ENCODE peak calls at places on chromosomes 13 and 19, in seven cellular contexts. One of them, this sample, is unnamed.

GRCh38 chr13:94967183-94968039 is 255.1 kb upstream of the SOX21 start:
- DNase-seq in stomach: peak
- DNase-seq in K562: no peak
- DNase-seq in MM.1S: peak
- DNase-seq in heart left ventricle: no peak
- DNase-seq in spleen: no peak
- DNase-seq in heart right ventricle: no peak
- DNase-seq in this sample: peak

GRCh38 chr19:11160119-11160768 is 4.7 kb upstream of the SPC24 start:
- DNase-seq in stomach: no peak
- DNase-seq in K562: peak
- DNase-seq in MM.1S: no peak
- DNase-seq in heart left ventricle: no peak
- DNase-seq in spleen: no peak
- DNase-seq in heart right ventricle: no peak
- DNase-seq in this sample: no peak

GRCh38 chr13:31951215-31951678 is 80.3 kb upstream of the FRY start:
- DNase-seq in stomach: peak
- DNase-seq in K562: no peak
- DNase-seq in MM.1S: peak
- DNase-seq in heart left ventricle: peak
- DNase-seq in spleen: peak
- DNase-seq in heart right ventricle: peak
- DNase-seq in this sample: peak

GRCh38 chr19:54302252-54302651 is 10.7 kb downstream of the LILRA5 start:
- DNase-seq in stomach: no peak
- DNase-seq in K562: no peak
- DNase-seq in MM.1S: no peak
- DNase-seq in heart left ventricle: no peak
- DNase-seq in spleen: no peak
- DNase-seq in heart right ventricle: no peak
- DNase-seq in this sample: no peak

GRCh38 chr13:110001622-110002275 is 215.4 kb upstream of the IRS2 start:
- DNase-seq in stomach: no peak
- DNase-seq in K562: no peak
- DNase-seq in MM.1S: no peak
- DNase-seq in heart left ventricle: no peak
- DNase-seq in spleen: no peak
- DNase-seq in heart right ventricle: no peak
- DNase-seq in this sample: no peak

GRCh38 chr13:43304449-43304848 is 281.1 kb downstream of the DNAJC15 start:
- DNase-seq in stomach: no peak
- DNase-seq in K562: no peak
- DNase-seq in MM.1S: no peak
- DNase-seq in heart left ventricle: no peak
- DNase-seq in spleen: no peak
- DNase-seq in heart right ventricle: no peak
- DNase-seq in this sample: no peak

GRCh38 chr19:54947381-54947780 is at the start of gene NLRP7:
- DNase-seq in stomach: no peak
- DNase-seq in K562: no peak
- DNase-seq in MM.1S: no peak
- DNase-seq in heart left ventricle: no peak
- DNase-seq in spleen: no peak
- DNase-seq in heart right ventricle: no peak
- DNase-seq in this sample: no peak

GRCh38 chr19:31285744-31286143 is 63.5 kb downstream of the TSHZ3 start:
- DNase-seq in stomach: no peak
- DNase-seq in K562: no peak
- DNase-seq in MM.1S: no peak
- DNase-seq in heart left ventricle: no peak
- DNase-seq in spleen: peak
- DNase-seq in heart right ventricle: no peak
- DNase-seq in this sample: no peak

GRCh38 chr13:24271611-24272451 is 37.5 kb upstream of the C1QTNF9 start:
- DNase-seq in stomach: peak
- DNase-seq in K562: no peak
- DNase-seq in MM.1S: no peak
- DNase-seq in heart left ventricle: peak
- DNase-seq in spleen: peak
- DNase-seq in heart right ventricle: peak
- DNase-seq in this sample: no peak

GRCh38 chr19:16306728-16307402 is 17.8 kb upstream of the KLF2 start:
- DNase-seq in stomach: no peak
- DNase-seq in K562: no peak
- DNase-seq in MM.1S: no peak
- DNase-seq in heart left ventricle: no peak
- DNase-seq in spleen: no peak
- DNase-seq in heart right ventricle: no peak
- DNase-seq in this sample: no peak

DNA sequence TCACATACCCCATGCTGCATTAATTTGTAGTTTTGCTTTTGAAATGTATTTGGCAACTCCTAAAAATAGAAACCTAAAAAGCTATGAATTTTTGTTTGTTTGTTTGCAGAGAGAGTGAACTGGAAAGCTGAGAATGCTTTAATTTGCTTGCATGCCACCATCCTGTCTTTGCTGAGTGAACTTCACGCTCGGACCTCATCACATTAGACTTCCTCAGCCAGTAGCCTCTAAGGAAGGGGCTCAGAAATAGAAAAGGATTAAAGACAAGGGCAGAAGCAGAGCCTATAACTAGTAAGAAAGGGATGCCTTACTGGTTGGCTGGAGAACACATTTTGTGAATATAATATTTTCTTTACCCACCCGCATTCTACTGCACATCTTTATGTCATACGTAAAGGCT is 275.1 kb downstream of the DCLK1 start:
- DNase-seq in stomach: no peak
- DNase-seq in K562: no peak
- DNase-seq in MM.1S: no peak
- DNase-seq in heart left ventricle: no peak
- DNase-seq in spleen: no peak
- DNase-seq in heart right ventricle: no peak
- DNase-seq in this sample: no peak
- H3K27ac ChIP-seq in stomach: no peak
- H3K27ac ChIP-seq in K562: no peak
- H3K27ac ChIP-seq in MM.1S: no peak
- H3K27ac ChIP-seq in heart left ventricle: no peak
- H3K27ac ChIP-seq in spleen: no peak
- H3K27ac ChIP-seq in heart right ventricle: no peak
- H3K27ac ChIP-seq in this sample: no peak

GRCh38 chr19:32318884-32319520 is 26.4 kb upstream of the ZNF507 start:
- DNase-seq in stomach: no peak
- DNase-seq in K562: peak
- DNase-seq in MM.1S: no peak
- DNase-seq in heart left ventricle: no peak
- DNase-seq in spleen: no peak
- DNase-seq in heart right ventricle: no peak
- DNase-seq in this sample: peak
- TF ChIP-seq CTCF in stomach: no peak
- TF ChIP-seq CTCF in K562: peak
- TF ChIP-seq CTCF in MM.1S: peak
- TF ChIP-seq CTCF in heart left ventricle: no peak
- TF ChIP-seq CTCF in spleen: no peak
- TF ChIP-seq CTCF in heart right ventricle: peak
- TF ChIP-seq CTCF in this sample: peak

DNA sequence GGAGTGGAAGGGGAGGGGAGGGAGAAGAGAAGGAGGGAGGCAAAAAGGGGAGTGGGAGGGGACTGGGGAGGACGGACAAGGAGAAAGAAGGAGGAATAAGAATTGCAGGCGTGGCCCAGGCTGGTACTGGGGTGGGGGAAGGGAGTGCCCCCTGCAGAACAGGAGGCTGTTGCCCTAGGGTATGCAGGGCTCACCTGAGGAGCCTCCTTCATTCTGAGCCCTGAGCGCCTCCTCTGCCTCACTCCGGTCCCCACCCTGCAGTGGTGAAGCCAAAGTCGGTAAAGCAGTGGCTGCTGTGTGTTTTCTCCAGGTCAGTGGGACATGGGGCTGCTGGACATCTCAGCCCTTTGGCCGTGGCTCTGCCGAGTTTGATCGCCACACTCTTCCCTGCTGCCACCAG is 9.1 kb upstream of the CDC16 start:
- DNase-seq in stomach: no peak
- DNase-seq in K562: no peak
- DNase-seq in MM.1S: no peak
- DNase-seq in heart left ventricle: no peak
- DNase-seq in spleen: no peak
- DNase-seq in heart right ventricle: no peak
- DNase-seq in this sample: no peak
- H3K27ac ChIP-seq in stomach: no peak
- H3K27ac ChIP-seq in K562: no peak
- H3K27ac ChIP-seq in MM.1S: peak
- H3K27ac ChIP-seq in heart left ventricle: no peak
- H3K27ac ChIP-seq in spleen: peak
- H3K27ac ChIP-seq in heart right ventricle: no peak
- H3K27ac ChIP-seq in this sample: no peak

GRCh38 chr19:56211718-56212117 is 9.6 kb downstream of the ZSCAN5C start:
- DNase-seq in stomach: no peak
- DNase-seq in K562: no peak
- DNase-seq in MM.1S: no peak
- DNase-seq in heart left ventricle: no peak
- DNase-seq in spleen: no peak
- DNase-seq in heart right ventricle: no peak
- DNase-seq in this sample: no peak
- TF ChIP-seq CTCF in stomach: no peak
- TF ChIP-seq CTCF in K562: peak
- TF ChIP-seq CTCF in MM.1S: no peak
- TF ChIP-seq CTCF in heart left ventricle: no peak
- TF ChIP-seq CTCF in spleen: no peak
- TF ChIP-seq CTCF in heart right ventricle: no peak
- TF ChIP-seq CTCF in this sample: no peak

DNA sequence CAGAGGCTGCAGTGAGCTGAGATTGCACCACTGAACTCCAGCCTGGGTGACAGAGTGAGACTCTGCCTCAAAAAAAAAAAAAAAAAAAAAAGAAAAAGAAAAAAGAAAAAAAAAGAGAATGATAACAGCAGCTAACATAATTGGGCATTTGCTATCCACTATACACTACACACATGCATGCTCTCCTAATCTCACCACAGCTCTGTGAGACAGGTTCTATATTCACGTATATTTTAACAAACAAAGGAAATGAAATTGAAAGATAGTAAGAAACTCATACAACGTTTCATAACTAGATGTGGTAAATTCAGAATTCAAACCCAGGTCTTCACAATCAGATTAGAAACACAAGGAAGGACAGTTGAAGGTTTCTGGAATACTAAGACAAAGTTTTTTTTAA is 265.7 kb downstream of the DIAPH3 start:
- DNase-seq in stomach: no peak
- DNase-seq in K562: no peak
- DNase-seq in MM.1S: peak
- DNase-seq in heart left ventricle: no peak
- DNase-seq in spleen: no peak
- DNase-seq in heart right ventricle: no peak
- DNase-seq in this sample: no peak
- H3K27ac ChIP-seq in stomach: no peak
- H3K27ac ChIP-seq in K562: no peak
- H3K27ac ChIP-seq in MM.1S: no peak
- H3K27ac ChIP-seq in heart left ventricle: no peak
- H3K27ac ChIP-seq in spleen: no peak
- H3K27ac ChIP-seq in heart right ventricle: no peak
- H3K27ac ChIP-seq in this sample: no peak

GRCh38 chr19:35327642-35328041 is 1.3 kb upstream of the CD22 start:
- DNase-seq in stomach: no peak
- DNase-seq in K562: peak
- DNase-seq in MM.1S: no peak
- DNase-seq in heart left ventricle: no peak
- DNase-seq in spleen: no peak
- DNase-seq in heart right ventricle: no peak
- DNase-seq in this sample: peak
- TF ChIP-seq CTCF in stomach: no peak
- TF ChIP-seq CTCF in K562: peak
- TF ChIP-seq CTCF in MM.1S: peak
- TF ChIP-seq CTCF in heart left ventricle: no peak
- TF ChIP-seq CTCF in spleen: no peak
- TF ChIP-seq CTCF in heart right ventricle: peak
- TF ChIP-seq CTCF in this sample: peak

DNA sequence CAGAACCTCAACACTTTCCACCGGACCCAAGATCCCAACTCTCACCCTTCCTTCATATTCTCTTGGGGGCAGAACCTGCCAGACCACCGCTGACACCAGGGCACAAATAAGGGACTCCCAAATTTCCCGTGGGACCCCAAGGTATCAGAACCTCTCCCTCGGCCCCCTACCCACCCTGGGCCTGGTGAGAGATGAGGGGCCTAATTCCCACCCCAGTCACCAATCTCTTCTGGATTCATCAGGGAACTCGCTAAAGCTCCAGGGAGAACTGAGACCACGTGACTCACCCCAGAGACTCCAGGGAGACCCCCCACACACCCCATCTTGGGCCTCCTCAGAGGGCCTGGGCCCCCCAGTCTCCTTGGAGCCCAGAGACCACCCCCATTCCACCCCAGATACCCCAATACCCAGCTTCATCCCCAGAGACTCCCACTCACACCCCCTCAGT is 1.8 kb downstream of the LMNB2 start:
- DNase-seq in stomach: no peak
- DNase-seq in K562: no peak
- DNase-seq in MM.1S: no peak
- DNase-seq in heart left ventricle: no peak
- DNase-seq in spleen: no peak
- DNase-seq in heart right ventricle: no peak
- DNase-seq in this sample: no peak
- H3K27ac ChIP-seq in stomach: no peak
- H3K27ac ChIP-seq in K562: peak
- H3K27ac ChIP-seq in MM.1S: no peak
- H3K27ac ChIP-seq in heart left ventricle: no peak
- H3K27ac ChIP-seq in spleen: no peak
- H3K27ac ChIP-seq in heart right ventricle: no peak
- H3K27ac ChIP-seq in this sample: no peak

DNA sequence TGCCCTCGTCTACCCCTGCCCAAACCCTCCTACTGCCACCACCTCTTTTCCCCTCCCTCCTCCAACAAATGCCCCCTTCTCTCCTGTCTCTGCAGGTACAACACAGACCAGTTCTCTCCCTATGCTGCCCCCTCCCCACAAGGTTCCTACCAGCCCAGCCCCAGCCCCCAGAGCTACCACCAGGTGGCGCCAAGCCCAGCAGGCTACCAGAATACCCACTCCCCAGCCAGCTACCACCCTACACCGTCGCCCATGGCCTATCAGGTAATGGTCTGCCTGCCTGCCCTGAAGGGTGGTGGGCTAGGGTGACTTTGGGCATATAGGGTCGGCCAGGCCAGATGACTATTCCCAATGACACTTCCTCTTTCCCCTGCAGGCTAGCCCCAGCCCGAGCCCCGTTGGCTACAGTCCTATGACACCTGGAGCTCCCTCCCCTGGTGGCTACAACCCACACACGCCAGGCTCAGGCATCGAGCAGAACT is 6.5 kb upstream of the TIMM50 start:
- DNase-seq in stomach: peak
- DNase-seq in K562: peak
- DNase-seq in MM.1S: peak
- DNase-seq in heart left ventricle: peak
- DNase-seq in spleen: peak
- DNase-seq in heart right ventricle: peak
- DNase-seq in this sample: peak
- TF ChIP-seq CTCF in stomach: peak
- TF ChIP-seq CTCF in K562: peak
- TF ChIP-seq CTCF in MM.1S: peak
- TF ChIP-seq CTCF in heart left ventricle: peak
- TF ChIP-seq CTCF in spleen: peak
- TF ChIP-seq CTCF in heart right ventricle: peak
- TF ChIP-seq CTCF in this sample: peak